ENCODE peak calls at places on chromosomes 12 and 14, in four cellular contexts. B is stomach, S is transverse colon, X is ovary. W is an unnamed sample.

GRCh38 chr12:58583541-58583940 is 336.8 kb downstream of the LRIG3 start:
- DNase-seq in B (no peak), S (no peak), X (no peak), W (no peak)

GRCh38 chr12:87812030-87812429 is 217.2 kb downstream of the C12orf50 start:
- DNase-seq in B (no peak), S (no peak), X (no peak), W (no peak)

GRCh38 chr12:52813885-52814709 is at the start of gene KRT4:
- DNase-seq in B (no peak), S (no peak), X (no peak), W (no peak)

GRCh38 chr12:115037830-115038229 is 353.9 kb upstream of the TBX3 start:
- DNase-seq in B (no peak), S (no peak), X (no peak), W (no peak)

GRCh38 chr14:35340616-35341453 is 48.7 kb downstream of the PSMA6 start:
- DNase-seq in B (no peak), S (no peak), X (no peak), W (no peak)

GRCh38 chr12:80033457-80033856 is 65.9 kb upstream of the OTOGL start:
- DNase-seq in B (no peak), S (no peak), X (no peak), W (no peak)

GRCh38 chr12:5247144-5247543 is 184.8 kb upstream of the NTF3 start:
- DNase-seq in B (no peak), S (no peak), X (no peak), W (no peak)

GRCh38 chr12:90801776-90802175 is 153.2 kb downstream of the CCER1 start:
- DNase-seq in B (no peak), S (no peak), X (no peak), W (no peak)

GRCh38 chr14:68733086-68733621 is 59.7 kb downstream of the ZFP36L1 start:
- DNase-seq in B (no peak), S (no peak), X (no peak), W (no peak)

GRCh38 chr14:75800792-75801191 is 139.7 kb downstream of the TTLL5 start:
- DNase-seq in B (no peak), S (no peak), X (no peak), W (no peak)

GRCh38 chr12:55771736-55772135 is 28.8 kb downstream of the GDF11 start:
- DNase-seq in B (no peak), S (no peak), X (no peak), W (no peak)

GRCh38 chr14:81981311-81981675 is 447.6 kb upstream of the SEL1L start:
- DNase-seq in B (no peak), S (no peak), X (no peak), W (no peak)

GRCh38 chr14:88323520-88324199 is 591 bp upstream of the KCNK10 start:
- DNase-seq in B (no peak), S (no peak), X (no peak), W (no peak)

GRCh38 chr14:105857816-105858675 is 331.7 kb downstream of the TMEM121 start:
- DNase-seq in B (no peak), S (peak), X (peak), W (peak)

GRCh38 chr14:52033131-52033642 is 35.7 kb downstream of the NID2 start:
- DNase-seq in B (no peak), S (no peak), X (no peak), W (no peak)

GRCh38 chr12:107088912-107089311 is 4.4 kb downstream of the CRY1 start:
- DNase-seq in B (no peak), S (no peak), X (no peak), W (no peak)

GRCh38 chr12:106142591-106143261 is 4.0 kb upstream of the NUAK1 start:
- DNase-seq in B (no peak), S (no peak), X (no peak), W (no peak)

GRCh38 chr14:78074546-78074945 is 95.6 kb upstream of the NRXN3 start:
- DNase-seq in B (no peak), S (no peak), X (no peak), W (no peak)

GRCh38 chr14:36656769-36657408 is 4.8 kb upstream of the PAX9 start:
- DNase-seq in B (no peak), S (no peak), X (no peak), W (peak)

GRCh38 chr12:68839183-68840147 is 31.5 kb downstream of the MDM2 start:
- DNase-seq in B (no peak), S (no peak), X (no peak), W (no peak)

GRCh38 chr12:52815676-52816075 is 1.8 kb upstream of the KRT4 start:
- DNase-seq in B (no peak), S (no peak), X (no peak), W (no peak)

GRCh38 chr12:58502857-58503256 is 417.4 kb downstream of the LRIG3 start:
- DNase-seq in B (no peak), S (no peak), X (no peak), W (no peak)

GRCh38 chr14:104634031-104634760 is 29.6 kb upstream of the TMEM179 start:
- DNase-seq in B (no peak), S (no peak), X (no peak), W (no peak)

GRCh38 chr14:63573579-63573978 is 30.4 kb upstream of the PPP2R5E start:
- DNase-seq in B (no peak), S (no peak), X (no peak), W (no peak)

GRCh38 chr14:100567009-100567876 is 20.0 kb downstream of the BEGAIN start:
- DNase-seq in B (no peak), S (no peak), X (no peak), W (no peak)

GRCh38 chr14:89207925-89208328 is 209.1 kb downstream of the FOXN3 start:
- DNase-seq in B (no peak), S (no peak), X (no peak), W (no peak)

GRCh38 chr12:104416637-104417036 is 40.1 kb upstream of the CHST11 start:
- DNase-seq in B (no peak), S (no peak), X (no peak), W (no peak)
- TF ChIP-seq EP300 in B (no peak), S (no peak), X (no peak), W (no peak)

GRCh38 chr14:31263485-31264133 is 56.0 kb upstream of the HECTD1 start:
- DNase-seq in B (peak), S (peak), X (peak), W (no peak)

GRCh38 chr14:31265701-31266398 is 58.3 kb upstream of the HECTD1 start:
- DNase-seq in B (peak), S (no peak), X (no peak), W (no peak)

GRCh38 chr14:31261523-31261858 is 53.9 kb upstream of the HECTD1 start:
- DNase-seq in B (no peak), S (no peak), X (no peak), W (no peak)

GRCh38 chr14:31258427-31259039 is 50.9 kb upstream of the HECTD1 start:
- DNase-seq in B (no peak), S (no peak), X (no peak), W (no peak)

GRCh38 chr14:31261859-31262739 is 54.5 kb upstream of the HECTD1 start:
- DNase-seq in B (peak), S (no peak), X (no peak), W (no peak)
- TF ChIP-seq EP300 in B (no peak), S (no peak), X (no peak), W (no peak)

DNA sequence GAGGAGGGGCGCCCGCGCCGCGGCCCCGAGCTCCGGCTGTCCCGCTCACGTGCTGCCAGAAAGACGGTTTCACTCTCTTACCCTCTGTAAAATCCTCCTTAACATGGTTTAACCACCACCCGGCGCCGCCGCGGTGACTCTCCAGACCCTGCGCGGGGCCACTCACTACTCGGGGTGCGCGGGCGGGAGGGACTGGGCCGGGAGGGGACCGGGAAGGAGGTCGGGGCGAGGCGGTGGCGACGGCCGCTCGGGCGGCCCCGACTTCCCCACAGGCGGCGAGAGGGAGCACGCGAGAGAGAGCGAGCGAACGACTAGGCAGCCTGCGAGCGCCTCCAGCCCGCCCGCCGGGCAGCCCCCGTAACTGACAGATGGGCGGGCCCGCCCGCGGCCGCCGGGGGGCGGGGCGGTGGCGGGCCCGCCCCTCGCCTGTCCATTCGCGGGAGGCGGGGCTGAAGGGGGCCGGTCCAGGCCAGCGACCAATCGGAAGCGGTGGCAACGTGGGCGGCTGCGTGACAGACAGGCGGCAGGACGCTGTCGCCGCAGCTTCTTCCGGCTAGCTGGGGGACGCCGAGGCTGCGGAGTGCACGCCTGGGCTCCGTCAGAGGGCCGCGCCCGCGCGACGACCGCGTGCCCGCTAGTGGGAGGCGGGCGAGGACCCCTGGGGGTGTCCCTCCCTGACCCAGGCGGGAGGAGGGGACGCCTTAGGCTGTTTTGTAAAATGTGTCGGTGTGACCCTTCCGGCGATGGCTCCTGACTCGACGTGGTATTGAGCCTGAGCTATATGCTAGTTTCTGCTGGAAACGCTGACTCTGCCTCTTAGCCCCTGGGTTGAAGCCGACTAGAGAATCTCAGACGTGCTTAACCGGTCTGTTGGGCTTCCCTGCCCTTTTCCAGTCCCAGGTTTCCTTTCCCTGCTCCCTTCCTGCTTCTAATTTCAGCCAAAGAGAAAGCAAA is at the start of gene EEA1:
- DNase-seq in B (peak), S (peak), X (peak), W (peak)
- TF ChIP-seq EP300 in B (no peak), S (peak), X (no peak), W (no peak)

GRCh38 chr12:43795716-43796282 is 10.3 kb downstream of the TWF1 start:
- DNase-seq in B (no peak), S (no peak), X (no peak), W (no peak)

GRCh38 chr12:43786899-43787693 is 19.0 kb downstream of the TWF1 start:
- DNase-seq in B (no peak), S (no peak), X (no peak), W (no peak)

DNA sequence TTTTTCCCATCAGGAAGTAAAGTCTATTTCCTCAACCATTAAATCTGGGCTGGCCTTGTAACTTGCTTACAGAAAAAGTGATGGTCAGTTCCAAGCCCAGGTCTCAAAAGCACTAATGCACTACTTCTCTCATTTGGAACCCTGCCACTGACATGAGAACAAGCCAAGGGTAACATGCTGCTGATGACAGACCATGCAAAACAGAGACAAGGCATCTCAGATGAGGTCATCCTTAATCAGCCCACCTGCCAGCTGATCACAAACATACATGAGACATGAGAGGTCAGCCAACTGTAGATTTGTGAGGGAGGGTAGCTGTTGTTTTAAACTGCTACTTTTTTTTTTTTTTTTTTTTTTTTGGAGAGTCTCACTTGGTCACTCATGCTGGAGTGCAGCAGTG is 16.2 kb downstream of the TWF1 start:
- DNase-seq in B (no peak), S (no peak), X (no peak), W (no peak)
- TF ChIP-seq EP300 in B (no peak), S (no peak), X (no peak), W (no peak)